ENCODE peak calls at places on chromosomes 1 and 21, in eight cellular contexts. C is cardiac fibroblast; K is mucosa of descending colon; Q is CD8-positive, alpha-beta memory T cell; F is left ventricle myocardium inferior; S is HCT116; X is fibroblast of pulmonary artery; P is ovary. M is an unnamed sample.

GRCh38 chr1:9822897-9823692 is 670 bp downstream of the CLSTN1 start:
- DNase-seq in C (peak), K (peak), Q (no peak), F (peak), S (no peak), X (peak), P (peak), M (no peak)

GRCh38 chr21:17660862-17661261 is 48.2 kb upstream of the BTG3 start:
- DNase-seq in C (no peak), K (no peak), Q (no peak), F (no peak), S (no peak), X (no peak), P (no peak), M (no peak)

GRCh38 chr1:223669003-223669402 is 3.5 kb upstream of the CAPN8 start:
- DNase-seq in C (no peak), K (no peak), Q (no peak), F (no peak), S (no peak), X (no peak), P (no peak), M (no peak)

GRCh38 chr1:203888807-203889251 is 27.4 kb downstream of the SNRPE start:
- DNase-seq in C (peak), K (no peak), Q (no peak), F (no peak), S (peak), X (peak), P (no peak), M (peak)

GRCh38 chr1:1879942-1880341 is 10.9 kb downstream of the GNB1 start:
- DNase-seq in C (no peak), K (no peak), Q (no peak), F (no peak), S (no peak), X (no peak), P (no peak), M (no peak)

GRCh38 chr1:26862781-26863676 is at the start of gene SFN:
- DNase-seq in C (no peak), K (peak), Q (no peak), F (no peak), S (peak), X (no peak), P (no peak), M (no peak)

GRCh38 chr1:10339815-10340214 is 59.0 kb upstream of the PGD start:
- DNase-seq in C (peak), K (no peak), Q (no peak), F (peak), S (peak), X (peak), P (no peak), M (no peak)

GRCh38 chr1:38997034-38997900 is 6.2 kb downstream of the AKIRIN1 start:
- DNase-seq in C (peak), K (no peak), Q (peak), F (no peak), S (no peak), X (no peak), P (no peak), M (no peak)

GRCh38 chr1:6724517-6725141 is 23.0 kb upstream of the DNAJC11 start:
- DNase-seq in C (peak), K (no peak), Q (no peak), F (no peak), S (no peak), X (peak), P (no peak), M (no peak)

GRCh38 chr1:84759756-84760155 is 69.5 kb upstream of the SSX2IP start:
- DNase-seq in C (no peak), K (no peak), Q (no peak), F (no peak), S (no peak), X (no peak), P (no peak), M (no peak)

GRCh38 chr1:64228181-64228957 is 24.9 kb downstream of the UBE2U start:
- DNase-seq in C (peak), K (no peak), Q (no peak), F (no peak), S (no peak), X (peak), P (no peak), M (no peak)

GRCh38 chr1:154342836-154343472 is 17.6 kb downstream of the ATP8B2 start:
- DNase-seq in C (no peak), K (peak), Q (peak), F (no peak), S (no peak), X (no peak), P (no peak), M (no peak)

GRCh38 chr1:5752715-5753330 is 239.4 kb downstream of the NPHP4 start:
- DNase-seq in C (no peak), K (no peak), Q (no peak), F (no peak), S (no peak), X (no peak), P (no peak), M (no peak)

GRCh38 chr1:248618878-248619277 is 16.0 kb downstream of the OR2T11 start:
- DNase-seq in C (peak), K (no peak), Q (no peak), F (peak), S (peak), X (peak), P (peak), M (no peak)

GRCh38 chr21:38129711-38130110 is 127.1 kb upstream of the KCNJ15 start:
- DNase-seq in C (no peak), K (no peak), Q (no peak), F (no peak), S (no peak), X (no peak), P (no peak), M (no peak)

GRCh38 chr1:112549590-112549989 is 40.8 kb downstream of the WNT2B start:
- DNase-seq in C (no peak), K (no peak), Q (no peak), F (no peak), S (no peak), X (no peak), P (no peak), M (no peak)

GRCh38 chr1:12610305-12610935 is 7.6 kb downstream of the DHRS3 start:
- DNase-seq in C (no peak), K (no peak), Q (no peak), F (no peak), S (no peak), X (peak), P (no peak), M (no peak)

GRCh38 chr1:23577056-23577985 is 18.0 kb upstream of the ID3 start:
- DNase-seq in C (peak), K (no peak), Q (no peak), F (no peak), S (no peak), X (peak), P (peak), M (peak)

GRCh38 chr21:25688284-25689035 is 46.2 kb downstream of the ATP5PF start:
- DNase-seq in C (no peak), K (no peak), Q (no peak), F (no peak), S (no peak), X (no peak), P (no peak), M (no peak)

GRCh38 chr1:52554756-52555155 is 1.9 kb upstream of the TUT4 start:
- DNase-seq in C (no peak), K (no peak), Q (no peak), F (no peak), S (no peak), X (peak), P (no peak), M (no peak)

GRCh38 chr1:167328762-167329483 is 108.2 kb downstream of the POU2F1 start:
- DNase-seq in C (no peak), K (no peak), Q (no peak), F (no peak), S (no peak), X (peak), P (no peak), M (no peak)

GRCh38 chr1:4001461-4001860 is 101.4 kb upstream of the C1orf174 start:
- DNase-seq in C (no peak), K (no peak), Q (no peak), F (no peak), S (no peak), X (no peak), P (no peak), M (no peak)

GRCh38 chr1:1984560-1985070 is 19.0 kb downstream of the CFAP74 start:
- DNase-seq in C (no peak), K (no peak), Q (no peak), F (no peak), S (no peak), X (no peak), P (no peak), M (no peak)

GRCh38 chr1:87972818-87973217 is 644.1 kb downstream of the LMO4 start:
- DNase-seq in C (peak), K (no peak), Q (no peak), F (no peak), S (no peak), X (no peak), P (no peak), M (peak)

GRCh38 chr1:246907472-246907871 is 24.3 kb downstream of the AHCTF1 start:
- DNase-seq in C (peak), K (no peak), Q (peak), F (no peak), S (peak), X (peak), P (peak), M (no peak)

DNA sequence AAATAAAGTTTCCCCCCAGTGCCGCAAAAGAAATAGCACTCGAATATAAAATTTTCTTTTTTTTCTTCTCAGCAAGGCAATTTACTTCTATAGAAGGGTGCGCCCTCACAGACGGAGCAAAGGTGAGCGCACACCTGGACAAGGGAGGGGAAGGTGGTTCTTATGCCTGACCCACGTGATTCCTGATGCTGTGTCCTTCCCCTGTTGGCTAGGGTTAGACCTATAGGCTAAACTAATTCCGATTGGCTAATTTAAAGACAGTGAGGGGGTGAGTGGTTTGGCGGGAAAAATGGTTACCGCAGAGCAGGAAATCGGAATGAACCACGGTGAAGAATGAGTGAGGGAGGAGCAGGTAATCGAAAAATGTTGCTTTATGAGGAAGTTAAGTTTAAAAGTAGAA is 607 bp upstream of the FAAH start:
- DNase-seq in C (no peak), K (no peak), Q (no peak), F (no peak), S (no peak), X (no peak), P (no peak), M (no peak)
- H3K4me3 ChIP-seq in C (no peak), K (no peak), Q (no peak), F (peak), S (no peak), X (no peak), P (no peak), M (no peak)

DNA sequence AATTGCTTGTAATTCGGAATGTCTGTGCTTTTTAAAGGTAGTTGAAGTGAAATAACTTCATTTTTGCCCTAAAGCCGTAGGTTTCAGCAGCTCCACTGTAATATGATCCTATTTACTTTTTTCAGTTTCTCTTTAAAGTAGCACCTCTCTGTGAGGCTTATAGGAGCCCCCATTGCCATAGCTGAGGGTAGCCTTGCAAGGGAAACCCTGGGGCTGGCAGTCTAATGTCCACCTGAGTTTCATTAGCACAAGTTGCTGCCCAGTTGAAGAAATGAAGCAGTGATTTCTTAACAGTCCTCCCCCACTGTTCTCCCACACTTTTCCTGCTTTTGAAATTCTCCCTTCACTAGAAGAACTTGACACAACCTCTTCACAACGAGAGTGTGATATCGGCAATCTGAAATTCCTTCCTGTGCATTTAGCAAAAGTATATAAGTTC is 1.5 kb downstream of the HMCN1 start:
- DNase-seq in C (peak), K (no peak), Q (no peak), F (no peak), S (no peak), X (peak), P (no peak), M (no peak)
- H3K4me3 ChIP-seq in C (peak), K (no peak), Q (no peak), F (peak), S (no peak), X (peak), P (peak), M (peak)

GRCh38 chr1:201945157-201945556 is 1.2 kb downstream of the LMOD1 start:
- DNase-seq in C (no peak), K (no peak), Q (no peak), F (no peak), S (no peak), X (no peak), P (no peak), M (no peak)
- H3K4me3 ChIP-seq in C (no peak), K (no peak), Q (no peak), F (peak), S (no peak), X (peak), P (peak), M (peak)

GRCh38 chr21:35021546-35021945 is 27.6 kb downstream of the RUNX1 start:
- DNase-seq in C (no peak), K (no peak), Q (no peak), F (no peak), S (no peak), X (no peak), P (no peak), M (no peak)
- H3K4me3 ChIP-seq in C (no peak), K (no peak), Q (no peak), F (no peak), S (no peak), X (no peak), P (no peak), M (no peak)